ENCODE peak calls at places on chromosome 11, in six cellular contexts. F, P, O, C, T and N are unnamed samples.

GRCh38 chr11:95140397-95141030 is 50.9 kb downstream of the ENDOD1 start:
- DNase-seq in F (no peak), P (no peak), O (no peak), C (no peak), T (no peak), N (no peak)

GRCh38 chr11:65352783-65353182 is 1.8 kb upstream of the TIGD3 start:
- DNase-seq in F (peak), P (no peak), O (peak), C (no peak), T (no peak), N (no peak)

GRCh38 chr11:106177311-106177710 is 99.8 kb downstream of the AASDHPPT start:
- DNase-seq in F (no peak), P (no peak), O (no peak), C (no peak), T (no peak), N (no peak)

GRCh38 chr11:69614085-69614484 is 26.9 kb upstream of the CCND1 start:
- DNase-seq in F (no peak), P (no peak), O (no peak), C (no peak), T (no peak), N (no peak)

GRCh38 chr11:112004389-112004788 is 20.8 kb upstream of the DLAT start:
- DNase-seq in F (peak), P (no peak), O (no peak), C (no peak), T (no peak), N (no peak)

GRCh38 chr11:32939866-32940265 is 47.3 kb downstream of the QSER1 start:
- DNase-seq in F (no peak), P (no peak), O (no peak), C (no peak), T (no peak), N (no peak)

GRCh38 chr11:3080104-3080503 is 22.9 kb upstream of the CARS1 start:
- DNase-seq in F (no peak), P (no peak), O (no peak), C (no peak), T (no peak), N (no peak)

GRCh38 chr11:27282806-27283205 is 80.2 kb downstream of the CCDC34 start:
- DNase-seq in F (no peak), P (no peak), O (peak), C (peak), T (no peak), N (no peak)

GRCh38 chr11:22193348-22194051 is 615 bp downstream of the ANO5 start:
- DNase-seq in F (peak), P (no peak), O (peak), C (peak), T (peak), N (no peak)

GRCh38 chr11:8802263-8802662 is 108.7 kb upstream of the AKIP1 start:
- DNase-seq in F (no peak), P (no peak), O (no peak), C (no peak), T (no peak), N (no peak)

GRCh38 chr11:12157241-12157661 is 46.9 kb downstream of the MICAL2 start:
- DNase-seq in F (no peak), P (no peak), O (peak), C (no peak), T (no peak), N (no peak)

GRCh38 chr11:87228820-87229219 is 191.1 kb downstream of the TMEM135 start:
- DNase-seq in F (no peak), P (no peak), O (peak), C (no peak), T (no peak), N (no peak)

GRCh38 chr11:86669424-86669823 is 3.0 kb downstream of the ME3 start:
- DNase-seq in F (no peak), P (no peak), O (no peak), C (no peak), T (no peak), N (no peak)

GRCh38 chr11:70668204-70669202 is 270.2 kb downstream of the CTTN start:
- DNase-seq in F (no peak), P (no peak), O (no peak), C (no peak), T (no peak), N (no peak)

GRCh38 chr11:34405079-34405858 is 33.5 kb upstream of the CAT start:
- DNase-seq in F (no peak), P (no peak), O (no peak), C (no peak), T (no peak), N (no peak)

GRCh38 chr11:8870461-8871282 is 40.3 kb upstream of the AKIP1 start:
- DNase-seq in F (peak), P (peak), O (peak), C (peak), T (peak), N (peak)

GRCh38 chr11:19820100-19820499 is 107.5 kb downstream of the NAV2 start:
- DNase-seq in F (no peak), P (no peak), O (no peak), C (no peak), T (no peak), N (no peak)

GRCh38 chr11:10567466-10567865 is 999 bp downstream of the LYVE1 start:
- DNase-seq in F (no peak), P (no peak), O (no peak), C (no peak), T (no peak), N (no peak)

GRCh38 chr11:86198156-86198555 is 46.4 kb upstream of the EED start:
- DNase-seq in F (no peak), P (no peak), O (no peak), C (no peak), T (no peak), N (no peak)

GRCh38 chr11:119101367-119101758 is 290 bp downstream of the DPAGT1 start:
- DNase-seq in F (no peak), P (no peak), O (no peak), C (no peak), T (no peak), N (no peak)

GRCh38 chr11:15159085-15159484 is 44.4 kb downstream of the INSC start:
- DNase-seq in F (peak), P (no peak), O (no peak), C (no peak), T (no peak), N (peak)

GRCh38 chr11:95863486-95864140 is 60.3 kb downstream of the MTMR2 start:
- DNase-seq in F (no peak), P (no peak), O (no peak), C (no peak), T (no peak), N (no peak)

GRCh38 chr11:10019906-10020682 is 273.9 kb downstream of the SBF2 start:
- DNase-seq in F (no peak), P (peak), O (peak), C (no peak), T (peak), N (no peak)

GRCh38 chr11:72771507-72771906 is 19.3 kb upstream of the ARAP1 start:
- DNase-seq in F (no peak), P (no peak), O (no peak), C (no peak), T (no peak), N (peak)

GRCh38 chr11:95923730-95924413 is at the start of gene MTMR2:
- DNase-seq in F (peak), P (peak), O (peak), C (peak), T (peak), N (peak)

GRCh38 chr11:18471995-18472394 is 16.3 kb downstream of the LDHAL6A start:
- DNase-seq in F (no peak), P (no peak), O (no peak), C (no peak), T (no peak), N (no peak)

GRCh38 chr11:15158351-15159015 is 43.8 kb downstream of the INSC start:
- DNase-seq in F (no peak), P (no peak), O (no peak), C (no peak), T (no peak), N (peak)

GRCh38 chr11:122287401-122287800 is 171.4 kb upstream of the BLID start:
- DNase-seq in F (no peak), P (no peak), O (no peak), C (no peak), T (no peak), N (no peak)

GRCh38 chr11:122342089-122342749 is 226.2 kb upstream of the BLID start:
- DNase-seq in F (no peak), P (no peak), O (no peak), C (no peak), T (no peak), N (no peak)

GRCh38 chr11:6609502-6610015 is 2.5 kb downstream of the TAF10 start:
- DNase-seq in F (no peak), P (no peak), O (no peak), C (peak), T (no peak), N (no peak)

GRCh38 chr11:116053538-116053919 is 549.3 kb upstream of the CADM1 start:
- DNase-seq in F (no peak), P (no peak), O (no peak), C (no peak), T (no peak), N (no peak)

GRCh38 chr11:47412152-47412746 is 3.9 kb downstream of the SLC39A13 start:
- DNase-seq in F (peak), P (no peak), O (no peak), C (peak), T (no peak), N (peak)

GRCh38 chr11:19344661-19345518 is 104.1 kb upstream of the E2F8 start:
- DNase-seq in F (peak), P (no peak), O (peak), C (no peak), T (no peak), N (no peak)

GRCh38 chr11:90757851-90758494 is 535.1 kb upstream of the CHORDC1 start:
- DNase-seq in F (no peak), P (no peak), O (no peak), C (no peak), T (no peak), N (no peak)

GRCh38 chr11:35288817-35289541 is 130.4 kb downstream of the SLC1A2 start:
- DNase-seq in F (no peak), P (no peak), O (no peak), C (no peak), T (no peak), N (peak)

GRCh38 chr11:313787-314547 is at the start of gene IFITM1:
- DNase-seq in F (no peak), P (peak), O (peak), C (no peak), T (peak), N (no peak)
- TF ChIP-seq POLR2A in F (no peak), P (no peak), O (no peak), C (peak), T (peak), N (no peak)

GRCh38 chr11:16604784-16605439 is 133.5 kb upstream of the C11orf58 start:
- DNase-seq in F (peak), P (peak), O (peak), C (peak), T (no peak), N (no peak)
- TF ChIP-seq POLR2A in F (no peak), P (no peak), O (no peak), C (no peak), T (no peak), N (no peak)

GRCh38 chr11:67465190-67465522 is 3.9 kb downstream of the TMEM134 start:
- DNase-seq in F (no peak), P (no peak), O (no peak), C (no peak), T (no peak), N (no peak)

GRCh38 chr11:67466367-67466766 is 2.7 kb downstream of the TMEM134 start:
- DNase-seq in F (no peak), P (no peak), O (no peak), C (no peak), T (no peak), N (no peak)

GRCh38 chr11:67463186-67463585 is 5.9 kb downstream of the TMEM134 start:
- DNase-seq in F (no peak), P (no peak), O (no peak), C (no peak), T (no peak), N (no peak)

GRCh38 chr11:67464411-67465189 is 4.5 kb downstream of the TMEM134 start:
- DNase-seq in F (peak), P (peak), O (peak), C (peak), T (peak), N (peak)

GRCh38 chr11:67463680-67464410 is 5.2 kb downstream of the TMEM134 start:
- DNase-seq in F (peak), P (peak), O (no peak), C (no peak), T (no peak), N (peak)
- TF ChIP-seq POLR2A in F (peak), P (peak), O (no peak), C (no peak), T (no peak), N (peak)

DNA sequence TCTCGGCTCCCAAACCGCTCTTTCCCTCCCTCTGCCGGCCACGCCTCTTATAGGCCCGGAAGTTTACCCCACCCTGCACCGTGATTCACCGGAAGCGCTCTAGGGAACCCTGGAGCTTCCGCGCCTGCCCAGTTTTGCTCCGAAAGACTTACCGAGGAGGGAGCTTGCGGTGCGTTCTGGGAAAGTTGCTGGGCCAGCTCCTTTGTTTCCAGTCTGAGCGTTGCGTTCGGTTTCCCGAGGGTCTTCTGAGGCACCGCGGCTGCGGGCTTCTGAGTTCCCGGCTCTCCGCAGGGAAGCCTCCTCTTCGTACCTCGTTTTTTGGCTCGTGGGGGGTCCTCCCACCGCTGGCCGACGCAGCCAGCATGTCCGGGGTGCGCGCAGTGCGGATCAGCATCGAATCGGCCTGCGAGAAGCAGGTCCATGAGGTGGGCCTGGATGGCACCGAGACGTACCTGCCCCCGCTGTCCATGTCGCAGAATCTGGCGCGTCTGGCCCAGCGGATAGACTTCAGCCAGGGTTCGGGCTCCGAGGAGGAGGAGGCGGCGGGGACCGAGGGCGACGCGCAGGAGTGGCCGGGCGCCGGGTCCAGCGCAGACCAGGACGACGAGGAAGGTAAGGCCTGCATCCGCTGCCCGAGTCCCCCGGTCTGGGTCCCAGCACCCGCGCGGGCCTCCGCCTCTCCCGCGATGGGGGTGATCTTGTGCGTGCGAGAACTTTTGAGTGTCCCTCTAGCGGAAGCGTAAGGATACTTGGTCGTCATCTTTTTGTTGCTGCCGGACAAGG is at the start of gene MED17:
- DNase-seq in F (peak), P (peak), O (peak), C (peak), T (peak), N (peak)
- TF ChIP-seq POLR2A in F (peak), P (peak), O (peak), C (peak), T (peak), N (peak)